ENCODE peak calls at places on chromosome 17, in ten cellular contexts. P is tibial artery; F is fibroblast of the aortic adventitia; R is central memory CD4-positive, alpha-beta T cell; O is A549; U is body of pancreas; T is HT-29; X is activated CD4-positive, alpha-beta T cell treated with anti-CD3 and anti-CD28 coated beads for 48 hours; Y is cardiac muscle cell; Z is HTR-8/SVneo. N is an unnamed sample.

GRCh38 chr17:44557653-44558285 is 485 bp downstream of the FZD2 start:
- DNase-seq in P (peak), F (peak), R (no peak), O (no peak), U (peak), T (no peak), X (peak), Y (peak), Z (no peak), N (no peak)

GRCh38 chr17:80116923-80117380 is 15.6 kb downstream of the GAA start:
- DNase-seq in P (no peak), F (no peak), R (no peak), O (no peak), U (no peak), T (no peak), X (no peak), Y (no peak), Z (no peak), N (no peak)

GRCh38 chr17:49926886-49927285 is 42.1 kb upstream of the DLX4 start:
- DNase-seq in P (peak), F (peak), R (no peak), O (no peak), U (peak), T (no peak), X (no peak), Y (peak), Z (no peak), N (no peak)

GRCh38 chr17:18191071-18191667 is 7.5 kb downstream of the ALKBH5 start:
- DNase-seq in P (no peak), F (peak), R (no peak), O (no peak), U (peak), T (no peak), X (no peak), Y (peak), Z (no peak), N (no peak)

GRCh38 chr17:76481091-76481655 is 13.8 kb downstream of the AANAT start:
- DNase-seq in P (no peak), F (no peak), R (no peak), O (no peak), U (no peak), T (no peak), X (no peak), Y (no peak), Z (no peak), N (no peak)

GRCh38 chr17:28511858-28512461 is 5.8 kb downstream of the FOXN1 start:
- DNase-seq in P (no peak), F (no peak), R (no peak), O (no peak), U (no peak), T (no peak), X (no peak), Y (no peak), Z (no peak), N (no peak)

GRCh38 chr17:31654936-31655335 is 204.1 kb downstream of the COPRS start:
- DNase-seq in P (no peak), F (no peak), R (no peak), O (no peak), U (no peak), T (no peak), X (peak), Y (no peak), Z (no peak), N (no peak)

GRCh38 chr17:27849474-27850185 is 43.5 kb downstream of the LYRM9 start:
- DNase-seq in P (no peak), F (no peak), R (no peak), O (no peak), U (no peak), T (no peak), X (no peak), Y (no peak), Z (no peak), N (no peak)

GRCh38 chr17:13222931-13223330 is 205.1 kb upstream of the ELAC2 start:
- DNase-seq in P (no peak), F (no peak), R (no peak), O (no peak), U (no peak), T (no peak), X (no peak), Y (no peak), Z (no peak), N (no peak)

GRCh38 chr17:81480140-81480917 is 32.3 kb downstream of the ACTG1 start:
- DNase-seq in P (peak), F (peak), R (no peak), O (no peak), U (peak), T (no peak), X (no peak), Y (peak), Z (peak), N (no peak)

GRCh38 chr17:74430706-74431567 is 951 bp upstream of the GPRC5C start:
- DNase-seq in P (peak), F (peak), R (no peak), O (peak), U (peak), T (peak), X (peak), Y (peak), Z (peak), N (peak)

GRCh38 chr17:58316260-58316960 is 12.2 kb downstream of the TSPOAP1 start:
- DNase-seq in P (peak), F (no peak), R (no peak), O (no peak), U (no peak), T (no peak), X (peak), Y (no peak), Z (no peak), N (no peak)

GRCh38 chr17:290626-291025 is 62.0 kb downstream of the RPH3AL start:
- DNase-seq in P (peak), F (no peak), R (no peak), O (no peak), U (peak), T (no peak), X (no peak), Y (no peak), Z (no peak), N (no peak)

GRCh38 chr17:33234233-33234632 is 58.9 kb downstream of the ASIC2 start:
- DNase-seq in P (no peak), F (no peak), R (no peak), O (no peak), U (no peak), T (no peak), X (no peak), Y (no peak), Z (no peak), N (no peak)

GRCh38 chr17:57385975-57386374 is 129.7 kb downstream of the MSI2 start:
- DNase-seq in P (no peak), F (no peak), R (no peak), O (no peak), U (no peak), T (no peak), X (no peak), Y (no peak), Z (no peak), N (no peak)

GRCh38 chr17:79500738-79501533 is 109.9 kb downstream of the RBFOX3 start:
- DNase-seq in P (no peak), F (no peak), R (no peak), O (no peak), U (peak), T (no peak), X (no peak), Y (no peak), Z (no peak), N (no peak)

GRCh38 chr17:66310528-66311148 is 8.2 kb downstream of the PRKCA start:
- DNase-seq in P (no peak), F (no peak), R (no peak), O (no peak), U (no peak), T (no peak), X (peak), Y (no peak), Z (no peak), N (no peak)

GRCh38 chr17:54972406-54973138 is 4.0 kb downstream of the STXBP4 start:
- DNase-seq in P (no peak), F (no peak), R (no peak), O (no peak), U (no peak), T (no peak), X (no peak), Y (peak), Z (no peak), N (no peak)

GRCh38 chr17:44159519-44160210 is 10.8 kb upstream of the ASB16 start:
- DNase-seq in P (no peak), F (no peak), R (peak), O (no peak), U (no peak), T (no peak), X (peak), Y (peak), Z (no peak), N (no peak)

GRCh38 chr17:81858967-81859905 is 1.1 kb downstream of the P4HB start:
- DNase-seq in P (no peak), F (peak), R (no peak), O (no peak), U (no peak), T (no peak), X (peak), Y (peak), Z (no peak), N (peak)

GRCh38 chr17:76598004-76598439 is 12.4 kb upstream of the ST6GALNAC2 start:
- DNase-seq in P (no peak), F (no peak), R (no peak), O (no peak), U (peak), T (peak), X (no peak), Y (no peak), Z (no peak), N (no peak)

GRCh38 chr17:77897741-77898301 is 60.7 kb upstream of the TNRC6C start:
- DNase-seq in P (no peak), F (no peak), R (no peak), O (no peak), U (no peak), T (no peak), X (no peak), Y (no peak), Z (no peak), N (no peak)

GRCh38 chr17:70100983-70101382 is 26.0 kb downstream of the KCNJ16 start:
- DNase-seq in P (no peak), F (peak), R (no peak), O (no peak), U (no peak), T (no peak), X (no peak), Y (no peak), Z (no peak), N (no peak)

GRCh38 chr17:77456951-77457548 is 316.3 kb downstream of the SEC14L1 start:
- DNase-seq in P (no peak), F (no peak), R (no peak), O (no peak), U (no peak), T (no peak), X (peak), Y (no peak), Z (no peak), N (no peak)

GRCh38 chr17:50354776-50355175 is 8.8 kb downstream of the XYLT2 start:
- DNase-seq in P (no peak), F (no peak), R (no peak), O (no peak), U (no peak), T (no peak), X (peak), Y (no peak), Z (no peak), N (no peak)

GRCh38 chr17:16342979-16343378 is 10.3 kb downstream of the CENPV start:
- DNase-seq in P (no peak), F (peak), R (no peak), O (no peak), U (no peak), T (no peak), X (no peak), Y (peak), Z (no peak), N (no peak)

GRCh38 chr17:31216053-31216751 is 80.8 kb downstream of the OMG start:
- DNase-seq in P (no peak), F (peak), R (peak), O (peak), U (no peak), T (peak), X (no peak), Y (peak), Z (peak), N (peak)